ENCODE peak calls at places on chromosome 7, in six cellular contexts. O is OCI-LY7, A is astrocyte, R is Peyer's patch, K is H1, S is tibial artery. X is an unnamed sample.

GRCh38 chr7:98189559-98189958 is 21.7 kb upstream of the BHLHA15 start:
- DNase-seq in K (no peak), A (no peak), S (no peak), R (no peak), O (no peak), X (no peak)

GRCh38 chr7:85104432-85105205 is 82.2 kb downstream of the SEMA3D start:
- DNase-seq in S (no peak), O (no peak), A (no peak), K (no peak), R (no peak), X (no peak)

GRCh38 chr7:87599336-87599735 is 1.3 kb downstream of the ABCB1 start:
- DNase-seq in O (peak), A (no peak), K (no peak), R (peak), S (no peak), X (no peak)

GRCh38 chr7:42227523-42227922 is 9.5 kb downstream of the GLI3 start:
- DNase-seq in S (no peak), O (no peak), A (no peak), R (no peak), K (no peak), X (no peak)

GRCh38 chr7:116545411-116545993 is 20.7 kb downstream of the CAV1 start:
- DNase-seq in S (no peak), A (no peak), K (no peak), O (no peak), R (no peak), X (no peak)

GRCh38 chr7:8321312-8321711 is 59.3 kb upstream of the ICA1 start:
- DNase-seq in S (no peak), R (no peak), O (no peak), K (no peak), A (no peak), X (no peak)

GRCh38 chr7:132516042-132516840 is 60.0 kb downstream of the PLXNA4 start:
- DNase-seq in R (no peak), O (no peak), A (peak), K (no peak), S (no peak), X (no peak)

GRCh38 chr7:70944516-70944915 is 187.4 kb upstream of the GALNT17 start:
- DNase-seq in O (no peak), K (no peak), A (no peak), S (no peak), R (no peak), X (no peak)

GRCh38 chr7:106840342-106840741 is 24.7 kb upstream of the PIK3CG start:
- DNase-seq in S (no peak), K (no peak), R (no peak), O (no peak), A (peak), X (no peak)

GRCh38 chr7:26291699-26292538 is at the start of gene SNX10:
- DNase-seq in S (peak), O (peak), A (peak), R (peak), K (peak), X (peak)

GRCh38 chr7:82166666-82167065 is 276.9 kb downstream of the CACNA2D1 start:
- DNase-seq in O (no peak), S (no peak), K (no peak), R (no peak), A (no peak), X (no peak)

GRCh38 chr7:82167568-82168314 is 275.8 kb downstream of the CACNA2D1 start:
- DNase-seq in R (no peak), O (no peak), S (no peak), K (no peak), A (no peak), X (no peak)

GRCh38 chr7:82164410-82164809 is 279.2 kb downstream of the CACNA2D1 start:
- DNase-seq in S (no peak), O (no peak), K (no peak), A (no peak), R (no peak), X (no peak)

GRCh38 chr7:82163586-82163985 is 280.0 kb downstream of the CACNA2D1 start:
- DNase-seq in R (no peak), K (no peak), A (no peak), S (no peak), O (no peak), X (no peak)

GRCh38 chr7:82164813-82165212 is 278.8 kb downstream of the CACNA2D1 start:
- DNase-seq in S (peak), A (peak), R (no peak), O (no peak), K (no peak), X (no peak)
- TF ChIP-seq CTCF in S (peak), A (peak), R (no peak), O (peak), K (peak), X (peak)

GRCh38 chr7:114405427-114405826 is 9.2 kb upstream of the FOXP2 start:
- DNase-seq in R (no peak), A (no peak), S (no peak), K (no peak), O (no peak), X (no peak)

GRCh38 chr7:114402866-114403635 is 11.6 kb upstream of the FOXP2 start:
- DNase-seq in O (no peak), K (no peak), R (no peak), A (no peak), S (no peak), X (no peak)
- H3K4me3 ChIP-seq in O (no peak), K (no peak), R (no peak), A (no peak), S (no peak), X (no peak)

GRCh38 chr7:99392659-99393362 is 15.6 kb downstream of the PDAP1 start:
- DNase-seq in A (peak), R (peak), O (peak), K (peak), S (peak), X (peak)
- H3K27ac ChIP-seq in A (no peak), R (peak), O (peak), K (peak), S (peak), X (peak)

DNA sequence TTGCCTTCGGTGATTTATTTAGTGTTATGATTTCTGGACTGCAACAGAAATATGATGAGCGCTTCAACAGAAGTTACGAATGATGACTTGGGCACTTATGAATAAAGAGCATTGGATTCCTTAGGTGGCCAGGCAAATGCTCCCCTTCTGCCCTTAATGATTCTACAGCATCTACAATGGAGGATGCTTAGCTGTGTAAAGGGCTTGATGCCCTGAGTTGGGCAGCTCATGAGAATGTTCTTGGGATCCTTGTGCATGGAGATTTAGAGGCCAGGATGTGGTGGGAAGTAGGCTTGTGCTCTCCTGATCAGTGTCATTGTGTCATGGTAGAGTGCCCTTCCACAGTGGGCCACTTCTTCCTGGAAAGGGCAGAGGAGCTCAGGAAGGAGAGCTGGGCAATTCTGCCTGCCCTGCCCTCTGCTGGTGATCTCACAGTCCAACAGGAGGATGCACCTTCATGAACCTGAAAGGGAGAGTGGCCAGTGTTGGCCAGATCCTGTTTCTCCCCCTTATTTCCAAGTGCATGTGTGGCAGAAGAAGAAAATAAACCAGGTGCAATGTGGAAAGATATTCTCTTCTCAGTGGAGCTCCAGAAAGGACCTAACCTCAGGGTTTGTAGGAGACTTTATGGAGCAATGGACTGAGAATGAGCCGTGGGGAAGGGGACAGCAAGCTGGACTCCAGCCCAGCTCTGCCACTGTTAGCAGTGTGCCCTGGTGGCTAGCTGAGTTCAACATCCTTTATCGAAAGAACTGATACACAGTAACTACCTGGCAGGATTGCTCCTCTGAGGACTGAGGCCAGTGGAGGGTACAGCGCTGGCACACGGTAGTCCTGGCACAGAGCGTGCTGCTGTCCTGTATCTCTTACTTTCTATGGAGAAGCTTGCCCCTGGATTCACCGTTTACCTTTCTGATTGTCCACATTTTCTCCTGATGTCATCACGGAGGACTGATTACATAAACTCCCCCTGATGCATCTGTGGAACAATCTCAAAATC is 182.9 kb downstream of the BMPER start:
- DNase-seq in O (no peak), S (no peak), A (no peak), K (peak), R (no peak), X (no peak)
- TF ChIP-seq CTCF in O (peak), S (peak), A (peak), K (peak), R (peak), X (peak)

DNA sequence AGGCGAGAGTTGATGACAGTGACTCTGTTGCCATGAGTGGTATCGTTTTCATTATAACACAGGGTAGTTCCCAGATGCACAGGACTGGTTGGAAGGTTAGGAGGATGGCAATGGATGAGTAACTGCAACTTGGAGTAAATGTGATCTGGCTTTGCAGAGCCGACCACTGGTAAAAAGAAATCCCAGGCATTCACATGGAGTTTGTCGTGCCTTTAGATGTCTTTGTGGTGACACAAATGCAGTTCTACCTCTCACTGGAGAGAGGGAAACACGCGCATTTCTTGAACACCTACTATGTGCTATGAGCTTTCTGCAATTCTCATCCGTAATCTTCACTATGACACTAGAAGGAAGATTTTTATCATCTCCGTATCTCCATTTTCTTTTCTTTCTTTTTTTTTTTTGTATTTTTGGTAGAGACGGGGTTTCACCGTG is 1.7 kb upstream of the MNX1 start:
- DNase-seq in O (no peak), K (no peak), R (no peak), A (no peak), S (no peak), X (no peak)
- H3K4me3 ChIP-seq in O (no peak), K (no peak), R (no peak), A (no peak), S (no peak), X (no peak)